ENCODE peak calls at places on chromosomes 1 and 21, in seven cellular contexts. M is GM23248, H is neural progenitor cell, V is GM23338, L is OCI-LY7, E is HCT116, I is MM.1S. W is an unnamed sample.

GRCh38 chr1:228308628-228309547 is 97.7 kb downstream of the TRIM11 start:
- DNase-seq in E (no peak), I (no peak), M (no peak), V (peak; percentile 46), L (no peak), H (no peak), W (peak; percentile 49)

GRCh38 chr1:229599218-229599812 is 26.6 kb downstream of the TAF5L start:
- DNase-seq in I (no peak), H (no peak), M (peak; percentile 44), L (no peak), E (no peak), V (no peak), W (no peak)

GRCh38 chr1:205569411-205570172 is 62.2 kb downstream of the ELK4 start:
- DNase-seq in E (no peak), I (no peak), M (no peak), L (no peak), V (peak; percentile 9), H (no peak), W (peak; percentile 50)

GRCh38 chr1:167013124-167013900 is 24.2 kb downstream of the MAEL start:
- DNase-seq in E (no peak), I (no peak), H (no peak), V (no peak), M (no peak), L (no peak), W (no peak)

GRCh38 chr21:16420086-16420724 is 690.4 kb downstream of the USP25 start:
- DNase-seq in H (no peak), I (no peak), M (peak; percentile 14), V (no peak), L (no peak), E (no peak), W (peak; percentile 7)

GRCh38 chr1:213277036-213277435 is 226.0 kb downstream of the RPS6KC1 start:
- DNase-seq in I (peak; percentile 29), H (no peak), M (no peak), V (no peak), E (no peak), L (no peak), W (no peak)

GRCh38 chr1:159932296-159933285 is 7.3 kb upstream of the TAGLN2 start:
- DNase-seq in I (no peak), M (no peak), H (no peak), V (no peak), L (no peak), E (no peak), W (no peak)

GRCh38 chr1:229887043-229887822 is 179.8 kb upstream of the GALNT2 start:
- DNase-seq in H (no peak), M (peak; percentile 43), E (no peak), V (no peak), L (no peak), I (no peak), W (no peak)

GRCh38 chr1:180928272-180929230 is 15.9 kb downstream of the KIAA1614 start:
- DNase-seq in E (no peak), H (no peak), V (no peak), I (no peak), M (no peak), L (no peak), W (peak; percentile 58)

GRCh38 chr1:29488086-29488793 is 251.9 kb downstream of the PTPRU start:
- DNase-seq in V (no peak), L (no peak), M (no peak), E (no peak), H (no peak), I (no peak), W (no peak)

GRCh38 chr1:43074244-43074643 is 97.8 kb downstream of the EBNA1BP2 start:
- DNase-seq in E (peak; percentile 16), V (peak; percentile 65), M (no peak), H (peak; percentile 47), L (no peak), I (no peak), W (no peak)

GRCh38 chr21:15272591-15272990 is 207.8 kb upstream of the NRIP1 start:
- DNase-seq in E (no peak), H (no peak), V (no peak), I (no peak), M (peak; percentile 40), L (no peak), W (no peak)

GRCh38 chr1:165057956-165058355 is 298.6 kb downstream of the LMX1A start:
- DNase-seq in H (no peak), M (no peak), L (no peak), E (no peak), V (no peak), I (no peak), W (no peak)

DNA sequence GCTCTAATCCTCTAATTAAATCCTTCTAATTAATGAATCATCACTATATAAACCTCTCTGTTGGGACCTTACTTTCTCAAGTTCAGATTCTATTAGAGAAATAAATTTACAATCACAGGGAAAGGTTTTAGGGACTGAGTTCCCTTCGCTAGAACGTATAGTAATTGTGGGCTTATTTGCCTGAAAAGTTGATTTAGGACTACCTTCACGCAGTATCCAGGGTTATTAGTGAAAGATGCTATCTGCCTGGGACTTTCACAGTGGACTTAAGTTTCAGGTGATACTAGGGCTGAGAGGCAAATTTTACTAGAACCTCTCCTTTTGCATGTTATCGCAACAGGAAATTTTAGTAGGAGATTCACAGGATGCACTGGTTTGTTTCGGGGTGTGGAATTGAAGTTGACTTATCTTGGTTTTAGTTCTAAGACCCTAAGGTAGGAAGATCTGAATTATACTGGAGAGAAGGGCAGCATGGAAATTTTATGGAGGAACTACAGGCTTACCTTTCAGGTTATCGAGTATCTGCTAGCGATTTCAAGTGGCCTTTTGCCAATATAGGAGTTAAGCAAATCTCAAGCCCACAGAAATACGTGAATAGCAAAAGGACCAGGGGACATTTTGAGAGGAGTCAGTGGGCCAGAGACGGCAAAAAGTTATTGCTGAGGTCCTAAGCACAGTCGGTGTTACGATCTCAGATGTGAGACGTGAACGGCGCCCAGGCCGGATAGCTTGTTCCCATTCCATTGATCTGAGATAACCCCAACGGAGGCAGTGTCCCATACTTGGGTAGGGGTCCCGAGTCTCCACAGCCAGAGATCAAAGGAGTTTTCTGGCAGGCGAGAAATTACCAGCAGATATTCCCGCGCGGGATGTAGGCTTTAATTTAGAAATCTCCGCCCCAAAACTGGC is 749 bp upstream of the GNAI3 start:
- DNase-seq in L (peak; percentile 39), V (peak; percentile 40), M (peak; percentile 64), I (peak; percentile 10), E (no peak), H (peak; percentile 40), W (no peak)
- TF ChIP-seq EZH2phosphoT487 in L (no peak), V (no peak), M (no peak), I (no peak), E (no peak), H (no peak), W (no peak)

DNA sequence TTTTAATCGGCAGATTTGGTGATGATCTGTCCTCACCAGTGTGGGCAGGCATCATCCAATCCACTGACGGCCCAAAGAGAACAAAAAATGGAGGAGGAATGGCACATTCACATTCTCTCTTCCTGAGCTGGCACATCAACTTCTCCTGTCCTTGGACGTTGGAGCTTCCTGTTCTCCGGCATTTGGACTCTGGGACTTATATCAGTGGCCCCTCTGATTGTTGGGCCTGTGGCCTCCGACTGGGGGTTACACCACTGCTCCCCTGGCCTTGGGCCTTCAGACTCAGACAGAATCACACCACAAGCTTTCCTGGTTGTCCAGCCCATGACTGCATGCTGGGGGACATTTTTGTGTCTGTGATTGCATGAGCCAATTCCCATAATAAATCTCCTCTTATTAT is 20.1 kb downstream of the IFNLR1 start:
- DNase-seq in M (no peak), I (no peak), V (no peak), L (no peak), E (no peak), H (no peak), W (no peak)
- TF ChIP-seq EZH2phosphoT487 in M (no peak), I (no peak), V (no peak), L (no peak), E (no peak), H (no peak), W (no peak)

DNA sequence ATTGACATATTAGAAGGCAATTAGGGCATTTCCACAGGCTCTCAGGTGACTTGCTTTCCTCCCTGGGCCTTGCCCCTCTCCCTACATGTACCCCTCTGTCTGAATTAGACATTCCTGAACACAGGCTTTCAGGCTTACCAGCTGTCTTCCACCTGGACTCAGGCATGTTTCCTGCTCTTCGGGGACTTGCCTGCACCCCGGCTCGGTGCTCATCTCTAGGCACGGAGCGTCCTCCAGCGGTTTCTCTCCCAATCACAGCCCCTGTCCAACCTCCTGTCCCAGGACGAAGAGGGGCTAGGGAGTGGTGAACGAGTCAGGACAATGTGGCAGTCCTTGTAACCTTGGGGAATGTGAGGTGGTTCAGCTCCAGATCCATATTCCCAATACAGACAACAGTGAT is 4.2 kb downstream of the PROK1 start:
- DNase-seq in V (peak; percentile 75), E (no peak), M (no peak), H (peak; percentile 64), I (no peak), L (no peak), W (no peak)
- TF ChIP-seq EZH2phosphoT487 in V (no peak), E (no peak), M (no peak), H (no peak), I (no peak), L (no peak), W (no peak)

DNA sequence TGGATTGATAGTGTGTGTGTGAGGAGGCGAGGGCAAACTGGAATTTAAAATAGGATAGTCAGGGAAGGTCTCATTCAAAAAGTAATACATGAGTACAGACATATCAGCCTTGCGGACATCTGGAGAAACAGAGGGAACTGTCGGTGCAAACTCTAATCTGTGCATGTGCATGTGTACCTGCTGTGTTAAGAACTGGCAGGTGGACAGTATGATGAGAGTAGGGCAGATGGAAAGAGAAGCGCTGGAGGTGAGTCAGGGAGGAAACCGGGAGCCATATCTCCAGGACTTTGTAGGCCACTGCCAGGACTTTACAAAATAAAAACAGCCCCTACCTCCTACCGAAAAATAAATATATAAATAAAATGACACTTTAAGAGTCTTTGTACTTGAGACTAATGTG is 31.3 kb upstream of the MYBPHL start:
- DNase-seq in E (no peak), L (no peak), H (no peak), V (no peak), I (no peak), M (no peak), W (no peak)
- TF ChIP-seq EZH2phosphoT487 in E (no peak), L (no peak), H (no peak), V (no peak), I (no peak), M (no peak), W (no peak)